ENCODE peak calls at places on chromosomes 16 and 17, in five cellular contexts. J, L, R, O and W are unnamed samples.

GRCh38 chr16:75181630-75182029 is 25.3 kb downstream of the CTRB2 start:
- DNase-seq in J (no peak), L (no peak), R (no peak), O (no peak), W (no peak)

GRCh38 chr17:39627717-39628516 is 1.2 kb downstream of the PPP1R1B start:
- DNase-seq in J (no peak), L (no peak), R (no peak), O (no peak), W (no peak)

GRCh38 chr17:7327056-7327455 is 2.1 kb downstream of the NEURL4 start:
- DNase-seq in J (no peak), L (no peak), R (no peak), O (no peak), W (no peak)

GRCh38 chr17:10881959-10882358 is 44.1 kb upstream of the PIRT start:
- DNase-seq in J (no peak), L (no peak), R (no peak), O (no peak), W (no peak)

GRCh38 chr17:61157246-61157887 is 242.3 kb upstream of the TBX2 start:
- DNase-seq in J (peak; percentile 71), L (no peak), R (no peak), O (no peak), W (peak; percentile 45)

GRCh38 chr16:13630292-13630850 is 289.6 kb upstream of the ERCC4 start:
- DNase-seq in J (no peak), L (no peak), R (no peak), O (no peak), W (peak; percentile 5)

GRCh38 chr16:72884573-72884972 is 163.4 kb downstream of the ZFHX3 start:
- DNase-seq in J (no peak), L (no peak), R (no peak), O (no peak), W (no peak)

GRCh38 chr17:5864910-5865657 is 205.1 kb upstream of the WSCD1 start:
- DNase-seq in J (no peak), L (no peak), R (no peak), O (no peak), W (no peak)

GRCh38 chr17:49576121-49576905 is 642 bp downstream of the NXPH3 start:
- DNase-seq in J (peak; percentile 24), L (no peak), R (no peak), O (peak; percentile 31), W (peak; percentile 28)

GRCh38 chr17:81239714-81240555 is 817 bp downstream of the NDUFAF8 start:
- DNase-seq in J (peak; percentile 6), L (no peak), R (no peak), O (no peak), W (peak; percentile 61)

GRCh38 chr16:88343276-88343791 is 39.4 kb upstream of the ZNF469 start:
- DNase-seq in J (no peak), L (no peak), R (no peak), O (no peak), W (no peak)
- TF ChIP-seq POLR2A in J (no peak), L (no peak), R (no peak), O (no peak), W (no peak)

GRCh38 chr16:10579965-10580918 is at the start of gene EMP2:
- DNase-seq in J (peak; percentile 65), L (no peak), R (peak; percentile 78), O (peak; percentile 69), W (peak; percentile 54)
- TF ChIP-seq POLR2A in J (peak; percentile 69), L (no peak), R (no peak), O (peak; percentile 84), W (no peak)

GRCh38 chr16:67395458-67396158 is 2.3 kb upstream of the TPPP3 start:
- DNase-seq in J (peak; percentile 72), L (no peak), R (peak; percentile 70), O (no peak), W (no peak)
- TF ChIP-seq POLR2A in J (no peak), L (no peak), R (no peak), O (no peak), W (no peak)

GRCh38 chr16:670485-671352 is 2.8 kb downstream of the RHOT2 start:
- DNase-seq in J (no peak), L (no peak), R (no peak), O (no peak), W (no peak)
- TF ChIP-seq POLR2A in J (no peak), L (no peak), R (no peak), O (no peak), W (no peak)

GRCh38 chr16:30370444-30371247 is at the start of gene TBC1D10B:
- DNase-seq in J (peak; percentile 100), L (peak; percentile 99), R (peak; percentile 98), O (peak; percentile 99), W (peak; percentile 100)
- TF ChIP-seq POLR2A in J (no peak), L (no peak), R (no peak), O (peak; percentile 11), W (peak; percentile 54)

GRCh38 chr17:44001461-44001920 is 2.9 kb upstream of the NAGS start:
- DNase-seq in J (no peak), L (no peak), R (no peak), O (no peak), W (no peak)

GRCh38 chr17:44000871-44001460 is 3.5 kb upstream of the NAGS start:
- DNase-seq in J (no peak), L (no peak), R (no peak), O (no peak), W (no peak)

GRCh38 chr17:44000141-44000860 is 4.1 kb upstream of the NAGS start:
- DNase-seq in J (no peak), L (no peak), R (no peak), O (no peak), W (peak; percentile 98)

GRCh38 chr17:44004077-44004760 is at the start of gene NAGS:
- DNase-seq in J (no peak), L (no peak), R (peak; percentile 78), O (no peak), W (peak; percentile 70)

GRCh38 chr17:44002141-44002848 is 2.1 kb upstream of the NAGS start:
- DNase-seq in J (peak; percentile 87), L (no peak), R (no peak), O (no peak), W (no peak)
- TF ChIP-seq POLR2A in J (no peak), L (no peak), R (no peak), O (no peak), W (no peak)

GRCh38 chr17:48003686-48004120 is 32.8 kb downstream of the CDK5RAP3 start:
- DNase-seq in J (no peak), L (no peak), R (no peak), O (no peak), W (no peak)

GRCh38 chr17:48004973-48005372 is 32.6 kb downstream of the COPZ2 start:
- DNase-seq in J (no peak), L (no peak), R (peak; percentile 1), O (no peak), W (no peak)

GRCh38 chr17:48002920-48003685 is 32.2 kb downstream of the CDK5RAP3 start:
- DNase-seq in J (no peak), L (no peak), R (no peak), O (no peak), W (no peak)

GRCh38 chr17:48001187-48001586 is 30.3 kb downstream of the CDK5RAP3 start:
- DNase-seq in J (peak; percentile 20), L (no peak), R (no peak), O (no peak), W (no peak)

DNA sequence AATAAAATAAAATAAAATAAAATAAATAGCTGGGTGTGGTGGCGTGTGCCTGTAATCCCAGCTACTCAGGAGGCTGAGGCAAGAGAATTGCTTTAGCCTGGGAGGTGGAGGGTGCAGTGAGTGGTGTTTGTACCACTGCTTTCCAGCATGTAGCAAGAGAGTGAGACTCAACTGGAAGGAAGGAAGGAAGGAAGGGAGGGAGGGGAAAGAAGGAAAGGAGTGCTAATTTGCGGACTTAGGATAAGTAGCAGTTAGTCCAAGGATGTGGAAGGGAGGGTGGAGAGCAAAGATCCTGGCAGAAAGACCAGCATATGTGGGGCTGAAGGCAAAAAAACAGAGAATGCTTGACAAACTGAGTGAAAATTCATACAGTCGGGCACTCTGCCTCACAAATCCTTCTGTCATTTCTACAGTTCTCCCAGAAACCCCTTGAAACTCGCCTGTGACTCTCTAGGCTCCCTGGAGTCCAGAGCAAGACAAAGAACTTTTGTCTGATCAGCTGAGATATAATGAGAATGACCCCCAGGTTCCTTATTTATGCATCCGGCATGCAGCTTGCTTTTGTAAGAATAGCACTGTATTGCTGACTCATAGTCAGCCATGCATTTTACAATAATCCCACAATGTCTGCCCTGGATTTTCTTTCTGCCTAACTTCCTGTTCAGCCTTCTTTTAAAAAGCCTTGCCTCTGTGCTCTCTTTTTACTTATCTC is 31.5 kb downstream of the CDK5RAP3 start:
- DNase-seq in J (peak; percentile 87), L (no peak), R (no peak), O (no peak), W (no peak)
- TF ChIP-seq POLR2A in J (no peak), L (no peak), R (no peak), O (no peak), W (no peak)

GRCh38 chr17:28501421-28502284 is 4.5 kb upstream of the FOXN1 start:
- DNase-seq in J (no peak), L (no peak), R (no peak), O (no peak), W (no peak)

GRCh38 chr17:28499366-28499668 is 6.8 kb upstream of the FOXN1 start:
- DNase-seq in J (no peak), L (no peak), R (no peak), O (no peak), W (no peak)

GRCh38 chr17:28498652-28499365 is 7.3 kb upstream of the FOXN1 start:
- DNase-seq in J (no peak), L (no peak), R (no peak), O (no peak), W (no peak)

GRCh38 chr17:28499684-28500357 is 6.3 kb upstream of the FOXN1 start:
- DNase-seq in J (no peak), L (no peak), R (no peak), O (no peak), W (no peak)

GRCh38 chr17:28500712-28501379 is 5.3 kb upstream of the FOXN1 start:
- DNase-seq in J (no peak), L (no peak), R (no peak), O (no peak), W (no peak)
- TF ChIP-seq POLR2A in J (no peak), L (no peak), R (no peak), O (no peak), W (no peak)